ENCODE peak calls at places on chromosomes 7 and 10, in nine cellular contexts. A is HuH-7; V is Karpas-422; Q is A549; C is astrocyte; D is activated effector memory CD4-positive, alpha-beta T cell treated with anti-CD3 and anti-CD28 coated beads, Interleukin-2, amount 50 U/mL, for 16 hours; T is A172; N is DMS 273 treated with DMSO at 0.1 percent for 48 hours; Z is colonic mucosa. E is an unnamed sample.

GRCh38 chr10:73908853-73909611 is 1.9 kb upstream of the PLAU start:
- DNase-seq in D (peak), Q (peak), N (no peak), V (peak), C (peak), A (no peak), Z (peak), T (peak), E (peak)

GRCh38 chr10:23053036-23053435 is 42.3 kb upstream of the MSRB2 start:
- DNase-seq in D (no peak), T (peak), Z (no peak), V (no peak), Q (peak), A (no peak), C (no peak), N (no peak), E (no peak)

GRCh38 chr7:139328375-139328774 is 12.8 kb upstream of the FMC1 start:
- DNase-seq in A (no peak), C (peak), T (peak), Z (no peak), N (no peak), Q (peak), D (no peak), V (no peak), E (no peak)

GRCh38 chr10:84291389-84291788 is 37.0 kb upstream of the CCSER2 start:
- DNase-seq in D (no peak), C (peak), Q (no peak), N (no peak), T (peak), A (peak), V (no peak), Z (no peak), E (no peak)

GRCh38 chr7:149856-150636 is 42.3 kb upstream of the FAM20C start:
- DNase-seq in N (no peak), A (no peak), D (peak), V (no peak), Q (no peak), T (no peak), Z (peak), C (no peak), E (peak)

GRCh38 chr10:30002438-30003266 is 56.7 kb downstream of the JCAD start:
- DNase-seq in V (peak), T (peak), N (no peak), C (peak), D (peak), Q (peak), Z (peak), A (peak), E (peak)

GRCh38 chr7:125112741-125113309 is 183.2 kb upstream of the POT1 start:
- DNase-seq in Q (no peak), C (no peak), D (no peak), V (no peak), A (no peak), T (no peak), N (no peak), Z (no peak), E (no peak)

GRCh38 chr7:151813997-151814396 is 62.9 kb downstream of the PRKAG2 start:
- DNase-seq in Z (no peak), D (no peak), A (no peak), Q (no peak), N (no peak), C (peak), V (no peak), T (no peak), E (no peak)

GRCh38 chr7:111510062-111510461 is 52.2 kb downstream of the IMMP2L start:
- DNase-seq in A (no peak), C (no peak), D (no peak), T (no peak), Q (no peak), Z (no peak), V (no peak), N (no peak), E (no peak)

GRCh38 chr7:137923380-137923779 is 76.6 kb upstream of the DGKI start:
- DNase-seq in D (no peak), Q (peak), Z (no peak), N (no peak), V (no peak), T (no peak), C (peak), A (no peak), E (no peak)

GRCh38 chr7:38839846-38840245 is 69.1 kb downstream of the VPS41 start:
- DNase-seq in A (no peak), Q (no peak), V (no peak), Z (no peak), D (no peak), N (no peak), C (peak), T (no peak), E (no peak)

GRCh38 chr7:123533929-123534382 is 439 bp downstream of the IQUB start:
- DNase-seq in C (no peak), V (peak), A (no peak), Z (peak), T (no peak), N (no peak), Q (no peak), D (no peak), E (no peak)

GRCh38 chr10:125521721-125522680 is 161.0 kb downstream of the TEX36 start:
- DNase-seq in Z (no peak), Q (peak), V (peak), A (peak), N (no peak), C (no peak), T (no peak), D (no peak), E (no peak)

GRCh38 chr7:80432166-80432565 is 79.7 kb downstream of the GNAT3 start:
- DNase-seq in Z (no peak), Q (no peak), A (no peak), D (no peak), N (no peak), V (no peak), T (no peak), C (no peak), E (no peak)

GRCh38 chr10:5525581-5526271 is 965 bp downstream of the CALML3 start:
- DNase-seq in C (no peak), Q (no peak), Z (no peak), T (no peak), V (no peak), D (peak), A (no peak), N (no peak), E (peak)

GRCh38 chr10:33986515-33986914 is 652.0 kb upstream of the NRP1 start:
- DNase-seq in Z (no peak), N (no peak), Q (no peak), V (no peak), D (no peak), T (no peak), A (no peak), C (no peak), E (no peak)

GRCh38 chr7:132575336-132575986 is 809 bp downstream of the PLXNA4 start:
- DNase-seq in D (no peak), Z (peak), N (peak), V (no peak), A (no peak), Q (peak), T (no peak), C (peak), E (peak)

GRCh38 chr7:145212050-145212449 is 376.2 kb upstream of the TPK1 start:
- DNase-seq in A (no peak), Z (no peak), V (no peak), T (no peak), Q (no peak), C (no peak), D (no peak), N (no peak), E (no peak)